ENCODE peak calls at places on chromosomes 16 and 17, in six cellular contexts. S is right lobe of liver, H is spleen, K is upper lobe of left lung, I is heart left ventricle, P is A549. X is an unnamed sample. For H3K4me1, the result is how much of the 10 kb centered on the place peaks cover.

GRCh38 chr17:1787301-1787902 is 25.5 kb downstream of the SERPINF1 start:
- DNase-seq in S (no peak), H (peak), K (peak), I (peak), P (peak), X (peak)

GRCh38 chr17:18176152-18176551 is 7.5 kb upstream of the ALKBH5 start:
- DNase-seq in S (no peak), H (no peak), K (peak), I (no peak), P (no peak), X (no peak)

GRCh38 chr17:14201595-14201994 is 35.1 kb downstream of the CDRT15 start:
- DNase-seq in S (no peak), H (peak), K (peak), I (no peak), P (no peak), X (no peak)

GRCh38 chr16:54244061-54244886 is 42.3 kb downstream of the IRX3 start:
- DNase-seq in S (no peak), H (no peak), K (no peak), I (no peak), P (no peak), X (no peak)

GRCh38 chr17:16415031-16415924 is at the start of gene TRPV2:
- DNase-seq in S (no peak), H (peak), K (peak), I (peak), P (peak), X (no peak)

GRCh38 chr17:79788989-79789942 is 7.6 kb downstream of the CBX8 start:
- DNase-seq in S (no peak), H (peak), K (no peak), I (no peak), P (no peak), X (no peak)

GRCh38 chr17:48160177-48160967 is 52.8 kb downstream of the SNX11 start:
- DNase-seq in S (peak), H (no peak), K (no peak), I (no peak), P (no peak), X (no peak)

GRCh38 chr16:76756951-76757350 is 434.0 kb upstream of the MON1B start:
- DNase-seq in S (no peak), H (no peak), K (no peak), I (no peak), P (no peak), X (no peak)

GRCh38 chr17:17151541-17151940 is 54.6 kb downstream of the PLD6 start:
- DNase-seq in S (no peak), H (no peak), K (no peak), I (no peak), P (peak), X (no peak)

GRCh38 chr16:19980866-19981265 is 92.8 kb downstream of the GPR139 start:
- DNase-seq in S (no peak), H (no peak), K (no peak), I (no peak), P (peak), X (no peak)

GRCh38 chr16:55282441-55282840 is 41.6 kb upstream of the IRX6 start:
- DNase-seq in S (no peak), H (no peak), K (no peak), I (no peak), P (no peak), X (no peak)

GRCh38 chr16:23288209-23288608 is 13.9 kb upstream of the SCNN1B start:
- DNase-seq in S (no peak), H (no peak), K (no peak), I (no peak), P (no peak), X (no peak)

GRCh38 chr16:17303101-17303500 is 167.7 kb downstream of the XYLT1 start:
- DNase-seq in S (no peak), H (no peak), K (no peak), I (no peak), P (no peak), X (no peak)

GRCh38 chr17:43365356-43365755 is 33.4 kb upstream of the ARL4D start:
- DNase-seq in S (no peak), H (no peak), K (no peak), I (no peak), P (no peak), X (no peak)

GRCh38 chr16:54171855-54172537 is 114.6 kb downstream of the IRX3 start:
- DNase-seq in S (no peak), H (no peak), K (no peak), I (no peak), P (no peak), X (no peak)

GRCh38 chr16:727291-727977 is 528 bp downstream of the HAGHL start:
- DNase-seq in S (no peak), H (peak), K (no peak), I (no peak), P (no peak), X (no peak)

GRCh38 chr16:23534868-23535860 is 22.0 kb downstream of the EARS2 start:
- DNase-seq in S (no peak), H (no peak), K (no peak), I (no peak), P (no peak), X (no peak)

GRCh38 chr16:86597880-86598606 is 19.7 kb downstream of the FOXL1 start:
- DNase-seq in S (no peak), H (no peak), K (no peak), I (no peak), P (no peak), X (no peak)

GRCh38 chr16:28067604-28068382 is 4.3 kb upstream of the GSG1L start:
- DNase-seq in S (no peak), H (no peak), K (no peak), I (no peak), P (no peak), X (no peak)

GRCh38 chr16:1181715-1182671 is 29.1 kb downstream of the CACNA1H start:
- DNase-seq in S (peak), H (no peak), K (peak), I (peak), P (peak), X (peak)

GRCh38 chr16:4387769-4388168 is 16.1 kb downstream of the VASN start:
- DNase-seq in S (no peak), H (no peak), K (no peak), I (peak), P (no peak), X (no peak)
- H3K4me1 ChIP-seq in S (under half), H (under half), K (under half), I (under half), P (under half), X (under half)

DNA sequence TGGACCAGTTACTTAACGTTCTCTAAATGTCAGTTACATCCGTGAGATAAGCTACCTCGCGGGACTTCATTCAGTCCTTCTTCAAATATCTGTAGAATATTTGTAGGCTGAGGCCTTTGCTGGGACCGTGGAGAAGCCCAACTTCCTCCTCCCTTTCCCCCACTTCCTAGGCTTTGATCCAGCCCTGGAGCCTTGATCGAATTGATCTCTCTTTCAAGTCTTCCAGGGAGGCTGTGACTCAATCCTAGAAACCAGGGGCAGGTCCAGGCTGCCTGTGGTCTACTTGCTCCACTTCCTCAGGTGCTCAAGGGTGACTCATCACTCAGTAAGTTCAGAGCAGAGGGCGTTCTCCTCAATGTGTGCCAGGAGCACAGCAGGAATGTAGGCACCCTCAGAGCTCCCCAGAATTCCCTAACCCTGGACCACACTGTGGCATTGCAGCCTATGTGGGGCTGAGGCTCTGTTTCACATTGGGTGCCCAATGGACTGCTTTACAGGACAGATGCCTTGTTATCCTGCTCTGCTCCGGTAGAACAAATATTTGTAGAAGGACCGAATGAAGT is 11.2 kb upstream of the CEP20 start:
- DNase-seq in S (no peak), H (no peak), K (peak), I (no peak), P (peak), X (no peak)
- H3K27ac ChIP-seq in S (no peak), H (no peak), K (no peak), I (no peak), P (peak), X (no peak)

GRCh38 chr17:81977211-81978091 is at the start of gene ASPSCR1:
- DNase-seq in S (peak), H (peak), K (peak), I (peak), P (peak), X (peak)
- TF ChIP-seq POLR2A in S (peak), H (no peak), K (no peak), I (no peak), P (peak), X (peak)

GRCh38 chr17:57632294-57632693 is 112.8 kb downstream of the CCDC182 start:
- DNase-seq in S (no peak), H (peak), K (no peak), I (no peak), P (no peak), X (no peak)
- H3K4me1 ChIP-seq in S (under half), H (under half), K (under half), I (under half), P (under half), X (under half)

DNA sequence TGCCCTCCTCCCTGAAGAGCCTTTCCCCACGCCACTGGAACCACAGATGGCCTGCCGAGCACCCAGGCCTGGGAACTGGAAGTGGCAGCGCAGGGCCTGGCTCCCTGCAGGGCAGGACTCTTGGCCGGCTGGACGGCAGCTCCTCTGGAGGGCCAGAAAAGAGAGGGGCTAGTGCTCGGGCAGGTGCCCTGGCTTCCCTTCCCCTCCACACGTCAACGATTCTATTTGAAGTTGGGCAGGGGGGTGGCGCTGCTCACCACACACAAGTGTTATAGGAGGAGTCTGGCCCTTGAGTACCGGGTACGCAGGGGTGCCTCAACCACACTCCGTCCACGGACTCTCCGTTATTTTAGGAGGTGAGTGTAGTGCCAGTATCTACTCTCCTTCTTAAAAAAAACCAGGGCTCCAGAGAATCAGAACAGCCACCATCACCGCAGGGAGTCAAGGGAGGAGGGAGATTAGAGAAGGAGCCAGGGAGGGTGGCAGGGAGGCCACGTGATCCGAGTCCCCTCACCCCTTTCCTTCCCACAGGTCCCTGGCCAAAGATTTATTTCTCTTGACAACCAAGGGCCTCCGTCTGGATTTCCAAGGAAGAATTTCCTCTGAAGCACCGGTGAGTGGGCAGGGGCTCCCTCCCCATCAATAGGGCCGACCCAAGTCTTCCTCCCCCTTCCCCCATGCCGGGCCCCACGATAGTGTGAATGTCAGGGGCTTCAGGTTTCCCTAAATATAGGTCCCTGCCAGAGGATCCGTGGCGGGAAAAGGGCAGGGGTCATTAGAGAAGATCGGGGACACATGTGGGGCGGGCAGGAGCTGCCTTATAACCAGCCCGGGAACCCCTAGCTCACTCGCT is 1.4 kb upstream of the ALDOA start:
- DNase-seq in S (peak), H (peak), K (peak), I (peak), P (peak), X (peak)
- H3K27ac ChIP-seq in S (peak), H (peak), K (peak), I (peak), P (peak), X (peak)

GRCh38 chr17:28725660-28726395 is at the start of gene TLCD1:
- DNase-seq in S (peak), H (peak), K (peak), I (peak), P (peak), X (no peak)
- TF ChIP-seq POLR2A in S (peak), H (no peak), K (no peak), I (no peak), P (peak), X (no peak)

GRCh38 chr17:57937492-57937891 is 17.7 kb downstream of the CUEDC1 start:
- DNase-seq in S (no peak), H (no peak), K (no peak), I (no peak), P (no peak), X (no peak)
- H3K4me1 ChIP-seq in S (under half), H (under half), K (half or more), I (half or more), P (half or more), X (under half)

GRCh38 chr17:50064253-50064991 is 8.5 kb downstream of the ITGA3 start:
- DNase-seq in S (no peak), H (peak), K (peak), I (peak), P (peak), X (peak)

GRCh38 chr17:50060951-50061712 is 5.2 kb downstream of the ITGA3 start:
- DNase-seq in S (peak), H (peak), K (peak), I (peak), P (no peak), X (peak)

GRCh38 chr17:50065056-50065455 is 9.1 kb downstream of the ITGA3 start:
- DNase-seq in S (no peak), H (no peak), K (no peak), I (no peak), P (no peak), X (no peak)

GRCh38 chr17:50063516-50064252 is 7.8 kb downstream of the ITGA3 start:
- DNase-seq in S (no peak), H (peak), K (peak), I (no peak), P (no peak), X (no peak)

GRCh38 chr17:50062323-50063243 is 6.7 kb downstream of the ITGA3 start:
- DNase-seq in S (no peak), H (peak), K (peak), I (peak), P (peak), X (peak)
- H3K27ac ChIP-seq in S (no peak), H (peak), K (peak), I (peak), P (peak), X (peak)

GRCh38 chr16:50316848-50317630 is 50.7 kb downstream of the ADCY7 start:
- DNase-seq in S (no peak), H (peak), K (no peak), I (no peak), P (no peak), X (no peak)

GRCh38 chr16:50313596-50314483 is 47.5 kb downstream of the ADCY7 start:
- DNase-seq in S (peak), H (peak), K (peak), I (peak), P (no peak), X (peak)

GRCh38 chr16:50314665-50315064 is 48.3 kb downstream of the ADCY7 start:
- DNase-seq in S (no peak), H (no peak), K (no peak), I (no peak), P (no peak), X (no peak)

GRCh38 chr16:50316102-50316847 is 49.9 kb downstream of the ADCY7 start:
- DNase-seq in S (no peak), H (no peak), K (no peak), I (no peak), P (no peak), X (no peak)

DNA sequence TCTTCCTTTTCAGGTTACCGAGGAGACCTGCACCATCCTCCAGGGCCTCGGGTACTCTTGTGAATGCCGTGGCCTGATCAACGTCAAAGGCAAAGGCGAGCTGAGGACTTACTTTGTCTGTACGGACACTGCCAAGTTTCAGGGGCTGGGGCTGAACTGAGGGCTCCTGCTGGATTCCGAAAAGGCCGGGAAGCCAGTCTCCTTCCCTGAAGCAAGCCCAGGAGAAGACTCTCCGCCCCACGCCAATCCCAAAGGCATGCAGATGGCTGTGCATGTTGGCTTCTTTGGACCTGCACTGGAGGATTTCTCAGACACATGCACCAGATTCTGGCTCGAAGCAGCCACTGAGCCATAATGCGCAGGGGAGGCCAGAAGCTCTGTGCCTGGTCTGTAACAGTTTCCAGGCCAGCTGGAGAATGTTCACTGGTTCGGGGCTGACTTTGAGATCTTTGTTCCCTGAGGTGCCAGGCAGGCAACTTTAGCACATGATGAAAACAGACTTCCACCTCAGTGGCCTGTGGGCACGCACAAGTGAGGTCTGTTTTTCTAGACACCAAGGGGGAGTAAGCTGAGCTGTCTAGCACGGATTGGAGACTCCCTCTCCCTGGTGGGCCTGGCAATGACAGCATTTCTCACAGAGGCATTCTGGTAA is 49.1 kb downstream of the ADCY7 start:
- DNase-seq in S (no peak), H (peak), K (no peak), I (no peak), P (no peak), X (peak)
- TF ChIP-seq POLR2A in S (no peak), H (no peak), K (no peak), I (no peak), P (no peak), X (no peak)